ENCODE peak calls at places on chromosomes 7 and 10, in four cellular contexts. E is left colon; I is activated CD8-positive, alpha-beta memory T cell treated with anti-CD3 and anti-CD28 coated beads for 24 hours; J is ELR. A is an unnamed sample.

GRCh38 chr7:25069900-25070443 is 55.1 kb downstream of the CYCS start:
- DNase-seq in E (peak), I (peak), J (peak), A (no peak)

GRCh38 chr10:6382081-6382480 is 179.3 kb downstream of the PFKFB3 start:
- DNase-seq in E (no peak), I (peak), J (no peak), A (no peak)

GRCh38 chr10:123139521-123140163 is 3.9 kb downstream of the HMX3 start:
- DNase-seq in E (no peak), I (peak), J (no peak), A (no peak)

GRCh38 chr10:14837003-14837755 is 658 bp downstream of the CDNF start:
- DNase-seq in E (no peak), I (no peak), J (no peak), A (no peak)

GRCh38 chr10:70928140-70928539 is 39.8 kb upstream of the PCBD1 start:
- DNase-seq in E (no peak), I (no peak), J (no peak), A (no peak)

GRCh38 chr7:64947252-64948000 is 43.4 kb downstream of the ZNF117 start:
- DNase-seq in E (no peak), I (no peak), J (no peak), A (no peak)

GRCh38 chr10:102783541-102783930 is 39.8 kb downstream of the WBP1L start:
- DNase-seq in E (no peak), I (no peak), J (no peak), A (no peak)

GRCh38 chr10:89979726-89980125 is 278.3 kb downstream of the KIF20B start:
- DNase-seq in E (no peak), I (no peak), J (no peak), A (no peak)

GRCh38 chr10:106173838-106174237 is 990.7 kb downstream of the SORCS1 start:
- DNase-seq in E (no peak), I (no peak), J (no peak), A (no peak)

GRCh38 chr10:45809829-45810228 is 37.5 kb downstream of the AGAP4 start:
- DNase-seq in E (no peak), I (no peak), J (peak), A (no peak)

GRCh38 chr7:17952387-17952786 is 12.1 kb upstream of the SNX13 start:
- DNase-seq in E (no peak), I (no peak), J (no peak), A (no peak)

GRCh38 chr7:87199700-87200450 is 19.7 kb downstream of the TMEM243 start:
- DNase-seq in E (no peak), I (no peak), J (no peak), A (no peak)

GRCh38 chr10:132722391-132722790 is 63.6 kb downstream of the NKX6-2 start:
- DNase-seq in E (no peak), I (no peak), J (no peak), A (no peak)

GRCh38 chr7:154698726-154699291 is 304.1 kb downstream of the PAXIP1 start:
- DNase-seq in E (no peak), I (no peak), J (no peak), A (no peak)

A was measured in mucosa of descending colon.